ENCODE peak calls at places on chromosomes 16 and 17, in nine cellular contexts. K, G, B, T, J, H, C, O and U are unnamed samples.

GRCh38 chr16:81277681-81278080 is 37.1 kb upstream of the GAN start:
- DNase-seq in K (no peak), G (no peak), B (no peak), T (peak; percentile 23), J (no peak), H (no peak), C (no peak), O (no peak), U (no peak)

GRCh38 chr17:51585514-51586104 is 325.3 kb downstream of the UTP18 start:
- DNase-seq in K (no peak), G (peak; percentile 9), B (no peak), T (no peak), J (no peak), H (peak; percentile 2), C (no peak), O (peak; percentile 34), U (no peak)

GRCh38 chr16:89341274-89341673 is 123.8 kb downstream of the ZNF778 start:
- DNase-seq in K (no peak), G (no peak), B (no peak), T (no peak), J (no peak), H (no peak), C (no peak), O (no peak), U (no peak)

GRCh38 chr17:17129466-17129865 is 76.7 kb downstream of the PLD6 start:
- DNase-seq in K (no peak), G (no peak), B (no peak), T (no peak), J (no peak), H (no peak), C (peak; percentile 20), O (no peak), U (no peak)

GRCh38 chr17:47895856-47896671 is at the start of gene SP2:
- DNase-seq in K (peak; percentile 100), G (peak; percentile 100), B (peak; percentile 99), T (peak; percentile 100), J (peak; percentile 99), H (peak; percentile 99), C (peak; percentile 100), O (peak; percentile 99), U (peak; percentile 100)

GRCh38 chr17:77772461-77772897 is 186.0 kb upstream of the TNRC6C start:
- DNase-seq in K (peak; percentile 64), G (peak; percentile 60), B (peak; percentile 42), T (no peak), J (peak; percentile 90), H (peak; percentile 55), C (no peak), O (no peak), U (no peak)

GRCh38 chr16:78817442-78817829 is 718.0 kb downstream of the WWOX start:
- DNase-seq in K (no peak), G (no peak), B (no peak), T (no peak), J (no peak), H (no peak), C (no peak), O (no peak), U (no peak)

GRCh38 chr16:48117217-48118105 is 38.3 kb downstream of the ABCC12 start:
- DNase-seq in K (peak; percentile 68), G (peak; percentile 42), B (peak; percentile 45), T (no peak), J (peak; percentile 50), H (peak; percentile 47), C (peak; percentile 6), O (no peak), U (no peak)

GRCh38 chr17:49234509-49235080 is 4.0 kb upstream of the PHOSPHO1 start:
- DNase-seq in K (no peak), G (no peak), B (no peak), T (no peak), J (no peak), H (no peak), C (no peak), O (no peak), U (no peak)

GRCh38 chr17:511833-512251 is 159.2 kb upstream of the RPH3AL start:
- DNase-seq in K (no peak), G (no peak), B (no peak), T (no peak), J (no peak), H (peak; percentile 57), C (no peak), O (no peak), U (no peak)

GRCh38 chr16:82229800-82230619 is 60.0 kb upstream of the MPHOSPH6 start:
- DNase-seq in K (peak; percentile 82), G (peak; percentile 55), B (peak; percentile 57), T (peak; percentile 61), J (peak; percentile 78), H (peak; percentile 69), C (peak; percentile 62), O (peak; percentile 8), U (no peak)

GRCh38 chr16:83878838-83879237 is 20.1 kb upstream of the MLYCD start:
- DNase-seq in K (no peak), G (peak; percentile 40), B (no peak), T (no peak), J (no peak), H (peak; percentile 67), C (peak; percentile 7), O (no peak), U (no peak)

GRCh38 chr17:6472517-6472916 is 28.3 kb downstream of the PIMREG start:
- DNase-seq in K (no peak), G (no peak), B (no peak), T (no peak), J (peak; percentile 49), H (no peak), C (no peak), O (no peak), U (no peak)

GRCh38 chr16:47460301-47460754 is 535 bp downstream of the ITFG1 start:
- DNase-seq in K (no peak), G (no peak), B (no peak), T (no peak), J (no peak), H (peak; percentile 15), C (no peak), O (no peak), U (no peak)

GRCh38 chr17:56679148-56679766 is 85.8 kb downstream of the NOG start:
- DNase-seq in K (no peak), G (peak; percentile 9), B (no peak), T (no peak), J (no peak), H (peak; percentile 39), C (no peak), O (peak; percentile 8), U (no peak)

GRCh38 chr17:80826955-80827645 is 164.5 kb upstream of the CHMP6 start:
- DNase-seq in K (no peak), G (peak; percentile 45), B (no peak), T (peak; percentile 48), J (peak; percentile 83), H (peak; percentile 97), C (no peak), O (peak; percentile 93), U (peak; percentile 95)

GRCh38 chr16:77873066-77873465 is 84.7 kb downstream of the VAT1L start:
- DNase-seq in K (no peak), G (no peak), B (no peak), T (no peak), J (no peak), H (no peak), C (no peak), O (no peak), U (no peak)

GRCh38 chr16:61713787-61714186 is 322.5 kb downstream of the CDH8 start:
- DNase-seq in K (no peak), G (no peak), B (no peak), T (no peak), J (no peak), H (no peak), C (no peak), O (no peak), U (no peak)

GRCh38 chr16:87150359-87151280 is 166.6 kb downstream of the C16orf95 start:
- DNase-seq in K (no peak), G (no peak), B (no peak), T (no peak), J (no peak), H (no peak), C (no peak), O (no peak), U (no peak)

GRCh38 chr17:49403514-49404289 is 11.0 kb downstream of the PHB1 start:
- DNase-seq in K (no peak), G (no peak), B (no peak), T (peak; percentile 60), J (no peak), H (no peak), C (no peak), O (no peak), U (no peak)

GRCh38 chr17:8019665-8020064 is 17.2 kb downstream of the GUCY2D start:
- DNase-seq in K (no peak), G (no peak), B (no peak), T (peak; percentile 59), J (no peak), H (peak; percentile 89), C (no peak), O (no peak), U (no peak)

GRCh38 chr17:44396946-44397345 is 7.5 kb upstream of the ITGA2B start:
- DNase-seq in K (no peak), G (no peak), B (no peak), T (peak; percentile 4), J (no peak), H (no peak), C (no peak), O (no peak), U (no peak)

GRCh38 chr17:41413353-41413752 is 11.0 kb downstream of the KRT37 start:
- DNase-seq in K (peak; percentile 48), G (no peak), B (no peak), T (no peak), J (no peak), H (peak; percentile 64), C (no peak), O (no peak), U (no peak)